ENCODE peak calls at places on chromosomes 2 and 18, in five cellular contexts. D is A549, N is HCT116, P is heart left ventricle, A is GM12891. V is an unnamed sample.

GRCh38 chr2:236959876-236960275 is 125.8 kb upstream of the COPS8 start:
- DNase-seq in D (no peak), N (no peak), P (peak; percentile 47), A (no peak), V (no peak)

GRCh38 chr2:27638023-27638637 is 9.3 kb downstream of the GPN1 start:
- DNase-seq in D (no peak), N (no peak), P (no peak), A (no peak), V (no peak)

GRCh38 chr2:15313657-15314056 is 247.5 kb downstream of the NBAS start:
- DNase-seq in D (no peak), N (no peak), P (no peak), A (peak; percentile 12), V (no peak)

GRCh38 chr2:84532291-84532690 is 16.0 kb downstream of the DNAH6 start:
- DNase-seq in D (no peak), N (no peak), P (no peak), A (no peak), V (no peak)

GRCh38 chr2:221529943-221530652 is 42.0 kb downstream of the EPHA4 start:
- DNase-seq in D (no peak), N (no peak), P (no peak), A (no peak), V (no peak)

GRCh38 chr2:162782138-162782537 is 56.4 kb downstream of the KCNH7 start:
- DNase-seq in D (no peak), N (no peak), P (no peak), A (no peak), V (no peak)

GRCh38 chr2:39124770-39125075 is 3.9 kb upstream of the SOS1 start:
- DNase-seq in D (no peak), N (no peak), P (no peak), A (no peak), V (no peak)

GRCh38 chr18:40810371-40810770 is 1144.7 kb upstream of the PIK3C3 start:
- DNase-seq in D (no peak), N (no peak), P (no peak), A (no peak), V (no peak)

GRCh38 chr2:54838585-54839035 is 115.1 kb downstream of the EML6 start:
- DNase-seq in D (peak; percentile 69), N (peak; percentile 46), P (peak; percentile 51), A (peak; percentile 34), V (peak; percentile 17)

GRCh38 chr2:173298536-173299097 is 56.1 kb upstream of the CDCA7 start:
- DNase-seq in D (no peak), N (peak; percentile 33), P (no peak), A (no peak), V (no peak)

GRCh38 chr2:189327879-189328351 is 113.4 kb upstream of the WDR75 start:
- DNase-seq in D (no peak), N (no peak), P (no peak), A (no peak), V (no peak)

GRCh38 chr2:102185347-102185746 is 1.5 kb upstream of the IL1RL2 start:
- DNase-seq in D (no peak), N (no peak), P (no peak), A (no peak), V (no peak)

GRCh38 chr2:79511320-79511951 is 1.4 kb upstream of the CTNNA2 start:
- DNase-seq in D (no peak), N (no peak), P (no peak), A (no peak), V (no peak)

GRCh38 chr18:26875040-26875654 is 9.6 kb upstream of the AQP4 start:
- DNase-seq in D (no peak), N (no peak), P (no peak), A (no peak), V (no peak)

GRCh38 chr2:62362561-62362960 is 143.4 kb downstream of the TMEM17 start:
- DNase-seq in D (no peak), N (no peak), P (no peak), A (no peak), V (no peak)

GRCh38 chr2:241272298-241272721 is 43.2 kb downstream of the HDLBP start:
- DNase-seq in D (no peak), N (no peak), P (peak; percentile 49), A (no peak), V (peak; percentile 30)

GRCh38 chr2:69225933-69226332 is 161.1 kb downstream of the GFPT1 start:
- DNase-seq in D (no peak), N (no peak), P (no peak), A (no peak), V (no peak)

GRCh38 chr2:1510184-1510583 is 96.9 kb downstream of the TPO start:
- DNase-seq in D (no peak), N (no peak), P (no peak), A (no peak), V (no peak)

GRCh38 chr2:58131191-58132011 is 84.8 kb downstream of the VRK2 start:
- DNase-seq in D (no peak), N (no peak), P (peak; percentile 59), A (no peak), V (no peak)

GRCh38 chr2:240327566-240327965 is 107.9 kb upstream of the GPC1 start:
- DNase-seq in D (no peak), N (no peak), P (no peak), A (no peak), V (no peak)

GRCh38 chr2:62768615-62769014 is 63.1 kb downstream of the EHBP1 start:
- DNase-seq in D (no peak), N (no peak), P (no peak), A (no peak), V (no peak)

GRCh38 chr18:45723921-45724320 is at the start of gene SLC14A1:
- DNase-seq in D (no peak), N (no peak), P (no peak), A (no peak), V (no peak)

GRCh38 chr2:74148457-74149248 is 941 bp upstream of the BOLA3 start:
- DNase-seq in D (no peak), N (no peak), P (no peak), A (no peak), V (no peak)

GRCh38 chr2:74149570-74150319 is 2.0 kb upstream of the BOLA3 start:
- DNase-seq in D (no peak), N (no peak), P (no peak), A (no peak), V (no peak)

GRCh38 chr2:74146929-74147728 is 583 bp downstream of the BOLA3 start:
- DNase-seq in D (peak; percentile 28), N (no peak), P (no peak), A (peak; percentile 32), V (peak; percentile 45)

GRCh38 chr2:74149249-74149530 is 1.5 kb upstream of the BOLA3 start:
- DNase-seq in D (no peak), N (no peak), P (no peak), A (no peak), V (no peak)

DNA sequence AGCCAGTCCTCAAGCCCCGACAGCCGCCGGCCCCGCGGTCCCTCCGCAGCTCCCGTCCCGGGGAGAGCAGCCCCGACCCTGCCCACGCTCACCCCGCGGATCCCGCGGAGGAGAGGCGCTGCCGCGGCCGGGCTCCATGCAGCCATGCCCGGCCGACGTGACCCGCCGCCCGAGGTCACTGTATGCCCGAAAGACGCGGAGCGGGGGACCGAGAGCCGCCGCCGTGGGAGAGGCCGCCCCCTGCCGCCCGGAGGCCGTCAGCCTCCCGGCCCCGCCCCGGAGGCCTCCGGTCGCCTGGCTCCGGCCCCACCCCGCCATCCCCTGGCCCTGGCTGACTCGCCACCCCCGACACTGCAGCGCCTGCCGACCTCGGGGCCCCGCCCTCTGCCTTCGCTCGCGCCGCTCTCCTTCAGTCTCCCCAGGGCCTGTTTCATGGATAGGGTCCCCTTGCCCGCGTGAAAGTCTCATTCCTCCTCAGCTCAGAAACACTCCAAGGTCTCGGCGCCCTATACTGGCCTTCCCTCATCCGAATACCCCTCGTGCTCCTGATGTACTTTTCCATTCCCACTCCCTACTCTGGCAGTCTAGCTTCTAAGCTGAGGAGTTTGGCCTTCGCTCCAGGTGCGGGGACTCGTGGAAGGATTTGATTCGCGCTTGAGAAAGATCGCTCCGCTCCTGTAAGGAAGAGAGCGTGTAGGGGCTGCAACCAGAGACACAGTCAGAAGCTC is at the start of gene BOLA3:
- DNase-seq in D (peak; percentile 95), N (peak; percentile 39), P (peak; percentile 90), A (peak; percentile 93), V (peak; percentile 95)
- TF ChIP-seq POLR2A in D (peak; percentile 96), N (peak; percentile 78), P (peak; percentile 58), A (peak; percentile 67), V (peak; percentile 86)

GRCh38 chr2:86105969-86106945 is at the start of gene PTCD3:
- DNase-seq in D (peak; percentile 93), N (peak; percentile 93), P (peak; percentile 96), A (peak; percentile 65), V (peak; percentile 77)
- TF ChIP-seq POLR2A in D (peak; percentile 96), N (peak; percentile 87), P (peak; percentile 55), A (peak; percentile 96), V (peak; percentile 96)

DNA sequence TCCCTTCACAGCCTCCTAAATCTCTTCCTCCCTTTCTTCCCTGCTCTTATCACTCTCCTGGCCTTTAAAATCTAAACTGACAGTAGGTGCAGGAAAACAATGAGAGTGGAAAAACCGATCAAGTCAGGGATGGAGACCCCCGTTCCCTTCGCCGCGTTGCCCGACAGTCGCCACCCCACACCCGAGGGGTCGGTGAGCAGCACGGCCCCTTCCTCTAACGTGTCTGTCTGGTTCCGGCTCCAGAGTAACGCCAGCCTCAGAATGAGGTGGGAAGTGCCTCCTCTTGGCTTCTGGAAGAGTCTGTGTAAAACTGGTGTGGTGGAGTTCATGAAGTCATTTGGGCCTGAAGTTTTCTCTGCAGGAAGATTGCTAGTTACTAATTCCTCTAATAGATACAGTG is 138.6 kb downstream of the NFATC1 start:
- DNase-seq in D (no peak), N (no peak), P (no peak), A (no peak), V (no peak)
- TF ChIP-seq POLR2A in D (no peak), N (no peak), P (no peak), A (no peak), V (no peak)

GRCh38 chr2:218305383-218305782 is 13.1 kb upstream of the TMBIM1 start:
- DNase-seq in D (no peak), N (no peak), P (no peak), A (no peak), V (no peak)

GRCh38 chr2:218310853-218311542 is 18.7 kb upstream of the TMBIM1 start:
- DNase-seq in D (no peak), N (no peak), P (no peak), A (no peak), V (no peak)

GRCh38 chr2:218311543-218311884 is 19.2 kb upstream of the TMBIM1 start:
- DNase-seq in D (no peak), N (no peak), P (no peak), A (no peak), V (no peak)

GRCh38 chr2:218306184-218306920 is 14.0 kb upstream of the TMBIM1 start:
- DNase-seq in D (no peak), N (no peak), P (no peak), A (no peak), V (no peak)

DNA sequence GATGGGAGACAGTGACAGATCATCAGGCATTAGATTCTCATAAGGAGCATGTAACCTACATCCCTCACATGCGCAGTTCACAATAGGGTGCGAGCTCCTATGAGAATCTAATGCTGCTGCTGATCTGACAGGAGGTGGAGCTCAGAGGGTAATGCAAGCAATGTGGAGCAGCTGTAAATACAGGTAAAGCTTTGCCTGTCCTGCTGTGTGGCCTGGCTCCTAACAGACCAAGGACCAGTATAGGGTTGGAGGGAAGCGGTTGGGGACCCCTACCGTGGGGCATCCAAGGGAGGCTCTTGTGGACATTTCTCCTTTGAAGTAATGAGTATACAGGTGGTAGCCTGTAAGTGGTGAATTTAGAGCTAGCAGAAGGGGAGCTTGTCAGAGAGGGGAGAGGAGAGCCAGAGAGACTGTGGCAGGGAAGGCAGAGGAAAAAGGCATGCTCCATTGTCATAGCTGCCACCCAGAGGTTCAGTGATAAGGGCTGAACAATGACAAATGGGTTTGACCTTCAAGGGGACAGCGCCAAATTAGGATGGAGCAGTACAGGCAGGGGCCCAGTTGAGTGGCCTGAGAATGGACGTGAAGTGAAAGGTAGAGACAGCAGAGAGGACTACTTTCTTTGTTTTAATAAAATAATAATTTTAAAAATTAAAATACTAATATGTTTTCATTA is 15.2 kb upstream of the TMBIM1 start:
- DNase-seq in D (no peak), N (no peak), P (no peak), A (no peak), V (no peak)
- TF ChIP-seq POLR2A in D (no peak), N (no peak), P (no peak), A (no peak), V (no peak)